ENCODE peak calls at places on chromosomes 3 and 15, in eight cellular contexts. One of them, this sample, is unnamed.

GRCh38 chr15:40721716-40722115 is 26.7 kb downstream of the RAD51 start:
- DNase-seq in right cardiac atrium: no peak
- DNase-seq in DND-41: no peak
- DNase-seq in IMR-90: peak; percentile 7
- DNase-seq in naive thymus-derived CD4-positive, alpha-beta T cell: no peak
- DNase-seq in CD8-positive, alpha-beta memory T cell: no peak
- DNase-seq in adipocyte: no peak
- DNase-seq in esophagus squamous epithelium: no peak
- DNase-seq in this sample: no peak

GRCh38 chr15:58346361-58346760 is 85.4 kb upstream of the LIPC start:
- DNase-seq in esophagus squamous epithelium: no peak
- DNase-seq in CD8-positive, alpha-beta memory T cell: no peak
- DNase-seq in naive thymus-derived CD4-positive, alpha-beta T cell: no peak
- DNase-seq in right cardiac atrium: no peak
- DNase-seq in adipocyte: peak; percentile 77
- DNase-seq in IMR-90: no peak
- DNase-seq in DND-41: no peak
- DNase-seq in this sample: no peak

GRCh38 chr3:78279066-78279465 is 1239.2 kb downstream of the ROBO2 start:
- DNase-seq in adipocyte: no peak
- DNase-seq in CD8-positive, alpha-beta memory T cell: no peak
- DNase-seq in naive thymus-derived CD4-positive, alpha-beta T cell: no peak
- DNase-seq in IMR-90: no peak
- DNase-seq in esophagus squamous epithelium: no peak
- DNase-seq in DND-41: no peak
- DNase-seq in right cardiac atrium: no peak
- DNase-seq in this sample: no peak

GRCh38 chr3:67521053-67521646 is 133.3 kb downstream of the SUCLG2 start:
- DNase-seq in DND-41: no peak
- DNase-seq in CD8-positive, alpha-beta memory T cell: no peak
- DNase-seq in esophagus squamous epithelium: no peak
- DNase-seq in adipocyte: no peak
- DNase-seq in right cardiac atrium: no peak
- DNase-seq in IMR-90: no peak
- DNase-seq in naive thymus-derived CD4-positive, alpha-beta T cell: no peak
- DNase-seq in this sample: no peak

GRCh38 chr3:194268659-194269487 is 82.3 kb downstream of the CPN2 start:
- DNase-seq in naive thymus-derived CD4-positive, alpha-beta T cell: no peak
- DNase-seq in CD8-positive, alpha-beta memory T cell: no peak
- DNase-seq in DND-41: no peak
- DNase-seq in adipocyte: no peak
- DNase-seq in IMR-90: no peak
- DNase-seq in right cardiac atrium: no peak
- DNase-seq in esophagus squamous epithelium: no peak
- DNase-seq in this sample: no peak

GRCh38 chr15:39051931-39052705 is 487.5 kb upstream of the RASGRP1 start:
- DNase-seq in IMR-90: no peak
- DNase-seq in DND-41: no peak
- DNase-seq in CD8-positive, alpha-beta memory T cell: no peak
- DNase-seq in right cardiac atrium: no peak
- DNase-seq in adipocyte: no peak
- DNase-seq in esophagus squamous epithelium: no peak
- DNase-seq in naive thymus-derived CD4-positive, alpha-beta T cell: no peak
- DNase-seq in this sample: no peak

GRCh38 chr15:78950906-78951840 is 6.3 kb upstream of the CTSH start:
- DNase-seq in CD8-positive, alpha-beta memory T cell: no peak
- DNase-seq in right cardiac atrium: no peak
- DNase-seq in adipocyte: peak; percentile 53
- DNase-seq in esophagus squamous epithelium: no peak
- DNase-seq in DND-41: no peak
- DNase-seq in IMR-90: peak; percentile 48
- DNase-seq in naive thymus-derived CD4-positive, alpha-beta T cell: no peak
- DNase-seq in this sample: no peak

GRCh38 chr15:54841906-54842305 is 354.8 kb downstream of the RSL24D1 start:
- DNase-seq in right cardiac atrium: no peak
- DNase-seq in naive thymus-derived CD4-positive, alpha-beta T cell: no peak
- DNase-seq in adipocyte: no peak
- DNase-seq in IMR-90: no peak
- DNase-seq in CD8-positive, alpha-beta memory T cell: no peak
- DNase-seq in DND-41: no peak
- DNase-seq in esophagus squamous epithelium: no peak
- DNase-seq in this sample: no peak

GRCh38 chr3:50221413-50222168 is 14.4 kb upstream of the GNAI2 start:
- DNase-seq in adipocyte: no peak
- DNase-seq in DND-41: no peak
- DNase-seq in right cardiac atrium: no peak
- DNase-seq in esophagus squamous epithelium: no peak
- DNase-seq in IMR-90: no peak
- DNase-seq in naive thymus-derived CD4-positive, alpha-beta T cell: no peak
- DNase-seq in CD8-positive, alpha-beta memory T cell: no peak
- DNase-seq in this sample: no peak

GRCh38 chr3:71245052-71245488 is 338.5 kb downstream of the FOXP1 start:
- DNase-seq in IMR-90: peak; percentile 83
- DNase-seq in DND-41: no peak
- DNase-seq in adipocyte: peak; percentile 90
- DNase-seq in naive thymus-derived CD4-positive, alpha-beta T cell: no peak
- DNase-seq in CD8-positive, alpha-beta memory T cell: no peak
- DNase-seq in right cardiac atrium: no peak
- DNase-seq in esophagus squamous epithelium: no peak
- DNase-seq in this sample: no peak

GRCh38 chr3:10370429-10370828 is 49.5 kb upstream of the SEC13 start:
- DNase-seq in esophagus squamous epithelium: no peak
- DNase-seq in right cardiac atrium: no peak
- DNase-seq in CD8-positive, alpha-beta memory T cell: no peak
- DNase-seq in naive thymus-derived CD4-positive, alpha-beta T cell: no peak
- DNase-seq in DND-41: no peak
- DNase-seq in adipocyte: no peak
- DNase-seq in IMR-90: peak; percentile 87
- DNase-seq in this sample: no peak

GRCh38 chr3:126134219-126134975 is 46.0 kb downstream of the ALDH1L1 start:
- DNase-seq in adipocyte: peak; percentile 82
- DNase-seq in right cardiac atrium: peak; percentile 77
- DNase-seq in DND-41: peak; percentile 56
- DNase-seq in CD8-positive, alpha-beta memory T cell: peak; percentile 11
- DNase-seq in naive thymus-derived CD4-positive, alpha-beta T cell: no peak
- DNase-seq in esophagus squamous epithelium: no peak
- DNase-seq in IMR-90: peak; percentile 36
- DNase-seq in this sample: peak; percentile 78

GRCh38 chr3:129619726-129620162 is 13.3 kb upstream of the PLXND1 start:
- DNase-seq in DND-41: no peak
- DNase-seq in IMR-90: no peak
- DNase-seq in esophagus squamous epithelium: no peak
- DNase-seq in CD8-positive, alpha-beta memory T cell: no peak
- DNase-seq in adipocyte: no peak
- DNase-seq in right cardiac atrium: peak; percentile 57
- DNase-seq in naive thymus-derived CD4-positive, alpha-beta T cell: no peak
- DNase-seq in this sample: no peak

GRCh38 chr15:89828324-89829145 is 13.9 kb upstream of the ANPEP start:
- DNase-seq in adipocyte: peak; percentile 57
- DNase-seq in CD8-positive, alpha-beta memory T cell: no peak
- DNase-seq in naive thymus-derived CD4-positive, alpha-beta T cell: no peak
- DNase-seq in right cardiac atrium: peak; percentile 90
- DNase-seq in esophagus squamous epithelium: no peak
- DNase-seq in IMR-90: peak; percentile 71
- DNase-seq in DND-41: no peak
- DNase-seq in this sample: no peak

GRCh38 chr3:105014631-105015030 is 352.1 kb upstream of the ALCAM start:
- DNase-seq in DND-41: no peak
- DNase-seq in adipocyte: peak; percentile 71
- DNase-seq in CD8-positive, alpha-beta memory T cell: no peak
- DNase-seq in right cardiac atrium: no peak
- DNase-seq in IMR-90: peak; percentile 30
- DNase-seq in naive thymus-derived CD4-positive, alpha-beta T cell: no peak
- DNase-seq in esophagus squamous epithelium: no peak
- DNase-seq in this sample: no peak
- H3K4me1 ChIP-seq in DND-41: no peaks in the 10 kb centered on the region
- H3K4me1 ChIP-seq in adipocyte: no peaks in the 10 kb centered on the region
- H3K4me1 ChIP-seq in CD8-positive, alpha-beta memory T cell: no peaks in the 10 kb centered on the region
- H3K4me1 ChIP-seq in right cardiac atrium: no peaks in the 10 kb centered on the region
- H3K4me1 ChIP-seq in IMR-90: no peaks in the 10 kb centered on the region
- H3K4me1 ChIP-seq in naive thymus-derived CD4-positive, alpha-beta T cell: no peaks in the 10 kb centered on the region
- H3K4me1 ChIP-seq in esophagus squamous epithelium: no peaks in the 10 kb centered on the region
- H3K4me1 ChIP-seq in this sample: no peaks in the 10 kb centered on the region

GRCh38 chr15:93252780-93253179 is 163.8 kb upstream of the RGMA start:
- DNase-seq in DND-41: no peak
- DNase-seq in right cardiac atrium: no peak
- DNase-seq in CD8-positive, alpha-beta memory T cell: no peak
- DNase-seq in naive thymus-derived CD4-positive, alpha-beta T cell: no peak
- DNase-seq in IMR-90: no peak
- DNase-seq in esophagus squamous epithelium: no peak
- DNase-seq in adipocyte: no peak
- DNase-seq in this sample: no peak
- H3K27me3 ChIP-seq in DND-41: no peaks in the 10 kb centered on the region
- H3K27me3 ChIP-seq in right cardiac atrium: no peaks in the 10 kb centered on the region
- H3K27me3 ChIP-seq in CD8-positive, alpha-beta memory T cell: no peaks in the 10 kb centered on the region
- H3K27me3 ChIP-seq in naive thymus-derived CD4-positive, alpha-beta T cell: no peaks in the 10 kb centered on the region
- H3K27me3 ChIP-seq in IMR-90: no peaks in the 10 kb centered on the region
- H3K27me3 ChIP-seq in esophagus squamous epithelium: no peaks in the 10 kb centered on the region
- H3K27me3 ChIP-seq in adipocyte: no peaks in the 10 kb centered on the region
- H3K27me3 ChIP-seq in this sample: no peaks in the 10 kb centered on the region

DNA sequence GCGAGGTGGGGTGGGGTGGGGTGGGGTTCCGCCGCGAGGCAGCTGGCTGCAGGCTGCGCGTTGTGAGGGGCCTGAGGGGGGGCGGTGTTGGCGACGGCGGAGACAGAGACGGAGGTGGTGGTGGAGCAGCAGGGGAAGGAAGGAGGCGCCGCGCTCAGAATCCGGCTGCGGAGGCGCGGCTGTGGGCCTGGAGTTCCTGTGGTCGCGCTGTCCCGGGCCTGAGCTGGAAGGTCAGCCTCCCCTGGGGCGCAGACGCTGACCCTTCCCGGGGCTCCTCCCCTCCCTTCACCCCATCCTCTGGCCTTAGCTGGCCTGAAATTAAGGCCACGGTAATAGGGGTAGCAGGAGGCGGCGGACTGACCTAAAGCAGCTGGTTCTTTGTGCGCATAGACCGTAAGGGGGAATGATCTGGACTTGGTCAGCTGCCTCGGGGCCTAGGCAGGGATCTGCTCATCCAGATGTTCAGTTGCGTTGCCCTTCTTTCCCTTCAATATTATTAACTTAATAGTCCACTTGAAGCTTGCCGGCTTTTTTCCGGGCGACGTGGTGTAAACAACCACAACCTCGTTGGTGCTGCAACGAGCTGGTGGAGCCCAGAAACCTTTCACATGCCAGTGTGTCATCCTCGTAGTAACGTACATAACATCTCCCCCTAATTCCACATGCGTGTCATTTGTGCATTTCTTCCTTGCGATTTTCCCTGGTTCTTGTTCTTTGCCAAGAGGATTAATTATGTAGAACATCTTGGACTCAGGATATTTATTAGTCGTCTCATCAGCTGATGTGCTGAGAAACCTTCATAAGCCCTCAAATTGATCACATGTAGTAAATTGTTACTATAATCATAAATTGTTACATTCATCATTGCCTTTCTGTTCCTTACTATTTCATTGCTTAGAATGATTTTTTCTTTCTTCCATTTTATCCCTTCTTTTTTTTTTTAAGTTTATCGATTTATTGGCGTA is 626 bp downstream of the SEC62 start:
- DNase-seq in DND-41: peak; percentile 46
- DNase-seq in IMR-90: peak; percentile 49
- DNase-seq in CD8-positive, alpha-beta memory T cell: peak; percentile 34
- DNase-seq in naive thymus-derived CD4-positive, alpha-beta T cell: no peak
- DNase-seq in adipocyte: peak; percentile 67
- DNase-seq in right cardiac atrium: peak; percentile 86
- DNase-seq in esophagus squamous epithelium: no peak
- DNase-seq in this sample: peak; percentile 68
- H3K4me1 ChIP-seq in DND-41: peaks cover 46% of the 10 kb centered on the region
- H3K4me1 ChIP-seq in IMR-90: peaks cover 2% of the 10 kb centered on the region
- H3K4me1 ChIP-seq in CD8-positive, alpha-beta memory T cell: peaks cover 54% of the 10 kb centered on the region
- H3K4me1 ChIP-seq in naive thymus-derived CD4-positive, alpha-beta T cell: peaks cover 22% of the 10 kb centered on the region
- H3K4me1 ChIP-seq in adipocyte: peaks cover 37% of the 10 kb centered on the region
- H3K4me1 ChIP-seq in right cardiac atrium: no peaks in the 10 kb centered on the region
- H3K4me1 ChIP-seq in esophagus squamous epithelium: peaks cover 9% of the 10 kb centered on the region
- H3K4me1 ChIP-seq in this sample: peaks cover 4% of the 10 kb centered on the region

GRCh38 chr3:45861043-45861846 is 19.3 kb upstream of the LZTFL1 start:
- DNase-seq in IMR-90: no peak
- DNase-seq in DND-41: no peak
- DNase-seq in esophagus squamous epithelium: no peak
- DNase-seq in naive thymus-derived CD4-positive, alpha-beta T cell: no peak
- DNase-seq in adipocyte: no peak
- DNase-seq in right cardiac atrium: no peak
- DNase-seq in CD8-positive, alpha-beta memory T cell: no peak
- DNase-seq in this sample: no peak
- H3K27me3 ChIP-seq in IMR-90: peaks cover 32% of the 10 kb centered on the region
- H3K27me3 ChIP-seq in DND-41: no peaks in the 10 kb centered on the region
- H3K27me3 ChIP-seq in esophagus squamous epithelium: no peaks in the 10 kb centered on the region
- H3K27me3 ChIP-seq in naive thymus-derived CD4-positive, alpha-beta T cell: no peaks in the 10 kb centered on the region
- H3K27me3 ChIP-seq in adipocyte: peaks cover 5% of the 10 kb centered on the region
- H3K27me3 ChIP-seq in right cardiac atrium: no peaks in the 10 kb centered on the region
- H3K27me3 ChIP-seq in CD8-positive, alpha-beta memory T cell: no peaks in the 10 kb centered on the region
- H3K27me3 ChIP-seq in this sample: no peaks in the 10 kb centered on the region

GRCh38 chr15:74792227-74793016 is 10.5 kb downstream of the CSK start:
- DNase-seq in IMR-90: no peak
- DNase-seq in adipocyte: no peak
- DNase-seq in naive thymus-derived CD4-positive, alpha-beta T cell: no peak
- DNase-seq in CD8-positive, alpha-beta memory T cell: no peak
- DNase-seq in esophagus squamous epithelium: no peak
- DNase-seq in DND-41: no peak
- DNase-seq in right cardiac atrium: peak; percentile 70
- DNase-seq in this sample: no peak

GRCh38 chr15:74794248-74794969 is 12.5 kb downstream of the CSK start:
- DNase-seq in DND-41: no peak
- DNase-seq in esophagus squamous epithelium: no peak
- DNase-seq in CD8-positive, alpha-beta memory T cell: no peak
- DNase-seq in naive thymus-derived CD4-positive, alpha-beta T cell: no peak
- DNase-seq in adipocyte: no peak
- DNase-seq in right cardiac atrium: no peak
- DNase-seq in IMR-90: no peak
- DNase-seq in this sample: no peak

GRCh38 chr15:74793135-74794028 is 11.5 kb downstream of the CSK start:
- DNase-seq in naive thymus-derived CD4-positive, alpha-beta T cell: peak; percentile 67
- DNase-seq in DND-41: no peak
- DNase-seq in right cardiac atrium: peak; percentile 78
- DNase-seq in CD8-positive, alpha-beta memory T cell: peak; percentile 72
- DNase-seq in IMR-90: no peak
- DNase-seq in adipocyte: no peak
- DNase-seq in esophagus squamous epithelium: no peak
- DNase-seq in this sample: no peak

GRCh38 chr15:74795961-74796625 is 14.2 kb downstream of the CSK start:
- DNase-seq in adipocyte: no peak
- DNase-seq in IMR-90: no peak
- DNase-seq in right cardiac atrium: no peak
- DNase-seq in esophagus squamous epithelium: no peak
- DNase-seq in naive thymus-derived CD4-positive, alpha-beta T cell: peak; percentile 32
- DNase-seq in DND-41: no peak
- DNase-seq in CD8-positive, alpha-beta memory T cell: no peak
- DNase-seq in this sample: no peak

GRCh38 chr15:74794970-74795349 is 13.1 kb downstream of the CSK start:
- DNase-seq in adipocyte: no peak
- DNase-seq in naive thymus-derived CD4-positive, alpha-beta T cell: no peak
- DNase-seq in CD8-positive, alpha-beta memory T cell: no peak
- DNase-seq in IMR-90: no peak
- DNase-seq in esophagus squamous epithelium: no peak
- DNase-seq in right cardiac atrium: no peak
- DNase-seq in DND-41: no peak
- DNase-seq in this sample: no peak
- H3K4me1 ChIP-seq in adipocyte: peaks cover 23% of the 10 kb centered on the region
- H3K4me1 ChIP-seq in naive thymus-derived CD4-positive, alpha-beta T cell: peaks cover 98% of the 10 kb centered on the region
- H3K4me1 ChIP-seq in CD8-positive, alpha-beta memory T cell: peaks cover 99% of the 10 kb centered on the region
- H3K4me1 ChIP-seq in IMR-90: peaks cover 9% of the 10 kb centered on the region
- H3K4me1 ChIP-seq in esophagus squamous epithelium: peaks cover 60% of the 10 kb centered on the region
- H3K4me1 ChIP-seq in right cardiac atrium: peaks cover 16% of the 10 kb centered on the region
- H3K4me1 ChIP-seq in DND-41: no peaks in the 10 kb centered on the region
- H3K4me1 ChIP-seq in this sample: peaks cover 21% of the 10 kb centered on the region